ENCODE peak calls at places on chromosomes 11 and 22, in nine cellular contexts. W is brain microvascular endothelial cell, F is heart left ventricle, K is BJ, N is neural progenitor cell, R is stomach, G is HAP-1, L is Caco-2, H is AG04449. B is an unnamed sample.

GRCh38 chr11:72216638-72217037 is at the start of gene FOLR2:
- DNase-seq in G (no peak), K (no peak), R (peak), L (peak), W (no peak), F (no peak), N (no peak), H (no peak), B (no peak)

GRCh38 chr11:81989093-81989492 is 744.6 kb downstream of the FAM181B start:
- DNase-seq in R (no peak), K (no peak), G (no peak), N (no peak), H (no peak), L (no peak), W (peak), F (no peak), B (peak)

GRCh38 chr22:19488884-19489843 is 9.4 kb downstream of the CDC45 start:
- DNase-seq in N (no peak), K (no peak), W (peak), R (no peak), L (no peak), G (no peak), H (no peak), F (no peak), B (no peak)

GRCh38 chr11:48880021-48880441 is 103.7 kb downstream of the TRIM51G start:
- DNase-seq in W (no peak), K (no peak), L (peak), N (no peak), R (no peak), F (peak), H (no peak), G (no peak), B (no peak)

GRCh38 chr22:19730662-19731360 is 7.5 kb downstream of the GP1BB start:
- DNase-seq in W (peak), G (peak), K (peak), R (peak), F (peak), H (no peak), N (peak), L (peak), B (no peak)

GRCh38 chr11:34151166-34151565 is 45.7 kb downstream of the NAT10 start:
- DNase-seq in L (no peak), W (no peak), H (no peak), G (no peak), R (no peak), K (no peak), F (no peak), N (no peak), B (no peak)

GRCh38 chr11:77522215-77522614 is 48.3 kb upstream of the PAK1 start:
- DNase-seq in W (no peak), K (no peak), F (no peak), G (no peak), N (no peak), R (no peak), H (peak), L (no peak), B (no peak)

GRCh38 chr11:43360361-43361032 is 1.8 kb downstream of the TTC17 start:
- DNase-seq in R (no peak), H (no peak), F (no peak), K (no peak), L (no peak), W (no peak), G (peak), N (no peak), B (no peak)

GRCh38 chr22:26842103-26842502 is 184.7 kb downstream of the MIAT start:
- DNase-seq in R (no peak), L (no peak), W (no peak), H (no peak), K (no peak), N (peak), G (no peak), F (no peak), B (no peak)

GRCh38 chr11:35360059-35360530 is 59.3 kb downstream of the SLC1A2 start:
- DNase-seq in W (no peak), L (no peak), K (no peak), R (no peak), G (no peak), F (no peak), N (no peak), H (no peak), B (no peak)

GRCh38 chr11:121255473-121256125 is 37.0 kb upstream of the SC5D start:
- DNase-seq in K (no peak), R (no peak), F (no peak), L (no peak), H (no peak), N (no peak), G (no peak), W (no peak), B (no peak)

GRCh38 chr22:49092751-49093150 is 734.9 kb downstream of the BRD1 start:
- DNase-seq in L (no peak), R (no peak), N (no peak), F (no peak), K (no peak), W (no peak), G (no peak), H (no peak), B (no peak)

GRCh38 chr22:33303109-33303508 is 244.9 kb upstream of the SYN3 start:
- DNase-seq in N (no peak), H (no peak), K (no peak), F (no peak), W (no peak), R (no peak), L (no peak), G (no peak), B (no peak)

GRCh38 chr22:46813816-46814597 is 51.6 kb downstream of the TBC1D22A start:
- DNase-seq in W (peak), K (no peak), L (no peak), F (no peak), R (peak), H (no peak), G (no peak), N (no peak), B (peak)

DNA sequence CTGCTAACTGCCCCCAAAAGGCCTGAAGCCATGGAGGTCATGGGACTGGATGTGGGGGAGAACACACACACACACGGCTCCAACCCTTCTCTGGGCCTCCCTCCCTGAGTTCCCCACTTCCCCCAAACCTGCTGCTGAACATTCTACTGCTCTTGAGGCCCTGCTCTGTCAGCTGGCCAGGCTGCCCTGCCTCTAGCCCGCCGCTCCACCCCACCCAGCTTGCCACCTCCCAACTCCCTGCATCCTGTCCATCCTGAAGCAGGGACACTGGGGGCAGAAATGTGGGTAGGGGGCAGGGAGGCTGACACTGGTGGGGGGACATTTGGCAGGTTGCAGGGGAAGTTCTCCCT is 1.0 kb downstream of the KCNJ4 start:
- DNase-seq in R (no peak), F (no peak), L (no peak), W (no peak), K (no peak), H (no peak), G (no peak), N (no peak), B (no peak)
- H3K4me3 ChIP-seq in R (no peak), F (peak), L (no peak), W (no peak), K (no peak), H (no peak), G (peak), N (peak), B (no peak)

DNA sequence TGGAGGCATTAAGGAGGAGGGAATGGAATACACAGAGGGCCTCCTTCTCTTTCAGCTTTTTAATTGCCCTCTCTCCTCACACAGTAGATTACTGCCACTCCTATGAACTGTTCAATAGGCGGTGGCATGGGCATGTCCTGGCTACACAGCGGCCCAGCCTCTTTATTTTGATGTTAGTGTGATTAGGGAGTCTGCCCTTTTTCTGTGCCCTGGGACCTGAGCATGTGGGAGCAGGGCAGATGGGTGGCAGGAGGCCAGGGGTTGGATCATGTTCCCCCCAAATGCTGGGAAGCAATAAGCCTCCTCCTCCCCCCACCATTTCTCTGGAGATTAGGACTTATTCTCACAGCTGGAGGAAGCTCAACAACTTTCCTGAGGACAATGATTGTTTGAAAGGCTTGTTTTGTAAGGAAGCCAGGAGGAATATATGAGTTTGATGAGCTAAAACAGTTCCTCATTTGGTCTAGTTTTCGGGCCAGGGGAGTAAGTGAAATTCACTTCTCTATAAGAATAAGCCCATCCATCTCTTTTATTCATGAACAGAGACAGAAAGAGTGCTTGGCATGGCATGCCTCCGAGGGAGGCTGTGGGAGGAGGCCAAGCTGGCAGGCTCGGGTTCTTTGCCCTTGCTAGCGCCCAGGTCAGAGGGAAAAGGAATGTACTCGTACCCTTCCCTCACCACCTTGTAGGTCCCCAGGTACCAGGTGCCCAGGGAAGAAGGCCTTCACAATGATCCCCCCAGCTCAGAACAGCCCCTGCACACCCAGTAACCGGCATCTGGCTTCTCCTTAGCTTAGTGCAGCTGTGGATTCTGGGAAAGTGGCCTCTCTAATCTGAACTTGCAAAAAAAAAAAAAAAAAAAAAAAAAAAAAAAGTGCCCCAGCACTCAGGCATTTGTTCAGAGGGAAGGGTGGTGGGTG is 1.0 kb downstream of the HEPN1 start:
- DNase-seq in R (no peak), N (no peak), F (no peak), L (no peak), G (no peak), W (no peak), K (no peak), H (no peak), B (no peak)
- H3K4me3 ChIP-seq in R (no peak), N (no peak), F (peak), L (no peak), G (no peak), W (no peak), K (no peak), H (peak), B (peak)

GRCh38 chr11:46117842-46118241 is 3.4 kb downstream of the PHF21A start:
- DNase-seq in K (no peak), G (no peak), F (no peak), N (no peak), L (no peak), R (no peak), H (no peak), W (no peak), B (no peak)
- H3K4me3 ChIP-seq in K (no peak), G (peak), F (no peak), N (peak), L (no peak), R (no peak), H (peak), W (no peak), B (no peak)

DNA sequence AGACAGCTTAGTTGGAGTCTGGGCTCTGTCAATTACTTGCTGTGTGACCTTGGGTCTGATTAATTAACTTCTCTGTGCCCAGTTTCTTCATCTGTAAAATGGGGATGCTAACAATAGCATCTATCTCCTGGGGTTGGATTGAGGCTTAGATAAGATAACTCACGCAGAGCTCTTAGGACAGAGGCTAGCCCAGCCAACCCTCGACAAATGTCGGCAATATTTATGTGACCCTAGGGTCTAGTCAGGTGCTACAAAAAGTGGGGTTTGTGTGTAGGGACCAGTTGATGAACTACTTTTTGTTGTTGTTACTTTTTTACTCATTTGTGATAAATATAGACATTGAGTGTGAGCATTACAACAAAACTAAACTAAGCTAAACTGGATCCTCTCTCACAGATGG is 22.4 kb downstream of the SYT13 start:
- DNase-seq in L (no peak), H (no peak), G (no peak), K (no peak), W (no peak), N (no peak), R (no peak), F (no peak), B (no peak)
- H3K4me3 ChIP-seq in L (no peak), H (no peak), G (no peak), K (no peak), W (no peak), N (no peak), R (no peak), F (no peak), B (no peak)

DNA sequence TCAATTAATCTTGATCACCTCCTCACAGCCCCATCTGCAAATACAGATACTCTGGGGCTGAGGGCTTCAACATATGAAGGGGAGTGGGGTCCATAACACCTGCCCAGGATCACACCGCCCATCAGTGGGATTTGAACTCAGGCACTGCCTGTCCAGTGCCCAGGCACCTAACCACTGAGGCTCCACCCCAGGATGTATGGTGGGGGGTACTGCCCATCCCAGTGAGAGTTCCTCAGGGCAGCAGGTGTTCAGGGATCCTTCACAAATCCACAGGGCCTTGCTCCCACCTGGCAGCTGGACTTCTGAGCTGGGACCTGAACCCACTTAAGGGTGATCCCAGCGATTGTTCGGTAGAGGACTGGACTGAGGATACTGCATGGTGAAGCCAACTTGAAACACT is 33.2 kb downstream of the PRDM11 start:
- DNase-seq in N (no peak), L (no peak), H (no peak), G (no peak), R (no peak), K (no peak), F (no peak), W (no peak), B (no peak)
- H3K4me3 ChIP-seq in N (peak), L (peak), H (peak), G (no peak), R (peak), K (no peak), F (peak), W (peak), B (peak)

GRCh38 chr22:35538801-35539321 is 1.8 kb upstream of the RASD2 start:
- DNase-seq in N (peak), L (no peak), G (no peak), F (no peak), R (no peak), W (no peak), K (no peak), H (no peak), B (no peak)

GRCh38 chr22:35541254-35541748 is 670 bp downstream of the RASD2 start:
- DNase-seq in G (no peak), F (peak), H (no peak), L (no peak), K (no peak), N (peak), R (peak), W (no peak), B (no peak)

GRCh38 chr22:35539910-35540599 is 576 bp upstream of the RASD2 start:
- DNase-seq in F (peak), L (no peak), R (peak), W (no peak), K (no peak), H (no peak), G (peak), N (peak), B (no peak)

GRCh38 chr22:35540600-35541253 is at the start of gene RASD2:
- DNase-seq in H (no peak), R (no peak), G (peak), W (no peak), F (peak), L (peak), N (peak), K (no peak), B (no peak)

GRCh38 chr22:35539487-35539886 is 1.1 kb upstream of the RASD2 start:
- DNase-seq in H (no peak), K (no peak), L (no peak), F (no peak), W (no peak), G (no peak), N (no peak), R (no peak), B (no peak)
- H3K4me3 ChIP-seq in H (peak), K (no peak), L (peak), F (peak), W (no peak), G (no peak), N (peak), R (peak), B (no peak)

DNA sequence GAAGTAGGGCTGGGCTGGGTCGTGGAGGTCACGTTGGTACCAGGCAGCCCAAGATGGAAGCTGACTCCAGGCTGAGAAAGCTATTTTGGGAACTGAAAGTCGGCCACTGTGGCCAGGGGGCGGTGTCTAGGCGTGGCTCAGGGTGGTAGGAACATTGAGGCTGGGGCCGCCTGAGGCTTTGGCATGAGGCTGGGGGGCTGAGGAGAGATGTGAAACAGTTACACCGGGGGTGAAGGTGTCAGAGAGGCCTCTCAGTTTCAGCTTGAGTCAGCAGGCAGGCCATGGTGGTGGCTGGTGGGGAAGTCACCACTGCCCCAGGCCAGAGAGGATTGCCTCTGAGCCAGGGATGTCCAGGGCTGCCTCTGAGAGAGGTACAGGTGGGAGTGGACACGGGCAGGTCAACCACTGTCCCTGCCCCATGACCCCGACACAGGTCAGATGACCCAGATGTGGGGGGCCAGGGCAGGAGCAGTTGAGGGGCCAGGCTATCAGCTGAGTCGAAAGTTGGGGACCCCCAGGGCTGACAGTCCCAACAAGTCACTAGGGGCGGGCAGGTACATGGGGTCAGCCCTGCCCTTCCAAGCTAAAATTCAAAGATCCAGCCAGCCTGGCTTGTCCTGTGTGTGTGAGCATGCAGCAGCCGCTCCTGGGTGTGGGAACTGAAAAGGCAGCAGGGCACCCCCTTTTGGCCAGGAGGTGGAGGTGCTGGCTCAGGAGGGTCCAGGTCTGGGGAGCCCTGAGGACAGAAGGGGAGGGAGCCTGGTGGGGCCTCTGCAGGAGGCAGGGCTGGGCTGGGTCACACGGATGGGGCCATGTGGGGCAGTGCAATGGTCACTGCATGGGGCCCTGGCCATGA is 7.2 kb downstream of the KCNK7 start:
- DNase-seq in K (no peak), L (no peak), G (peak), H (no peak), N (peak), W (no peak), F (peak), R (peak), B (no peak)
- H3K4me3 ChIP-seq in K (no peak), L (no peak), G (no peak), H (no peak), N (no peak), W (no peak), F (no peak), R (no peak), B (no peak)

B was measured in epithelial cell of proximal tubule.